ENCODE peak calls at places on chromosomes 3 and 15, in four cellular contexts. X is SK-N-SH, M is H1, A is GM12878. Y is an unnamed sample.

GRCh38 chr15:48040166-48040817 is 80.5 kb upstream of the SLC24A5 start:
- DNase-seq in X (no peak), M (no peak), A (no peak), Y (no peak)

GRCh38 chr15:23003736-23004135 is 23.6 kb upstream of the CYFIP1 start:
- DNase-seq in A (no peak), X (no peak), M (no peak), Y (no peak)

GRCh38 chr3:161600185-161600584 is 103.6 kb downstream of the OTOL1 start:
- DNase-seq in A (no peak), X (no peak), M (no peak), Y (no peak)

GRCh38 chr3:8441969-8442559 is 59.6 kb upstream of the LMCD1 start:
- DNase-seq in A (no peak), M (peak; percentile 60), X (peak; percentile 79), Y (peak; percentile 60)

GRCh38 chr3:12891985-12892839 is 50.8 kb upstream of the RPL32 start:
- DNase-seq in X (peak; percentile 80), M (peak; percentile 70), A (no peak), Y (peak; percentile 51)

GRCh38 chr3:18758047-18758704 is 333.0 kb upstream of the SATB1 start:
- DNase-seq in M (no peak), A (peak; percentile 28), X (peak; percentile 27), Y (peak; percentile 47)

GRCh38 chr3:119530418-119530817 is 29.0 kb downstream of the CD80 start:
- DNase-seq in X (no peak), A (no peak), M (no peak), Y (no peak)

GRCh38 chr3:114538211-114538610 is 244.4 kb downstream of the TIGIT start:
- DNase-seq in M (no peak), A (no peak), X (no peak), Y (no peak)

GRCh38 chr15:40291088-40291574 is 8.3 kb upstream of the ANKRD63 start:
- DNase-seq in X (peak; percentile 81), M (peak; percentile 80), A (no peak), Y (no peak)

GRCh38 chr3:52798376-52798977 is 3.9 kb downstream of the ITIH3 start:
- DNase-seq in X (no peak), M (no peak), A (no peak), Y (no peak)

GRCh38 chr15:101489236-101489632 is 273 bp downstream of the PCSK6 start:
- DNase-seq in X (peak; percentile 90), A (no peak), M (peak; percentile 59), Y (no peak)

GRCh38 chr15:93362203-93362602 is 273.2 kb upstream of the RGMA start:
- DNase-seq in A (no peak), M (peak; percentile 69), X (no peak), Y (no peak)

GRCh38 chr3:127108796-127109195 is 84.1 kb upstream of the PRR23E start:
- DNase-seq in M (no peak), A (no peak), X (no peak), Y (no peak)

GRCh38 chr3:69890094-69890493 is 109.4 kb upstream of the SAMMSON start:
- DNase-seq in M (no peak), A (no peak), X (no peak), Y (no peak)

GRCh38 chr3:49104427-49105291 is at the start of gene QARS1:
- DNase-seq in M (peak; percentile 96), A (peak; percentile 69), X (peak; percentile 98), Y (peak; percentile 94)

GRCh38 chr3:56347219-56347871 is 120.9 kb downstream of the ERC2 start:
- DNase-seq in A (no peak), X (peak; percentile 10), M (peak; percentile 96), Y (no peak)

GRCh38 chr15:72423256-72423655 is 25.2 kb downstream of the TMEM202 start:
- DNase-seq in A (no peak), M (no peak), X (no peak), Y (no peak)

GRCh38 chr3:141454906-141455602 is 31.8 kb upstream of the RASA2 start:
- DNase-seq in X (peak; percentile 75), A (peak; percentile 53), M (no peak), Y (peak; percentile 77)

GRCh38 chr3:117252208-117252607 is 542.6 kb downstream of the TUSC7 start:
- DNase-seq in A (no peak), X (no peak), M (no peak), Y (no peak)

DNA sequence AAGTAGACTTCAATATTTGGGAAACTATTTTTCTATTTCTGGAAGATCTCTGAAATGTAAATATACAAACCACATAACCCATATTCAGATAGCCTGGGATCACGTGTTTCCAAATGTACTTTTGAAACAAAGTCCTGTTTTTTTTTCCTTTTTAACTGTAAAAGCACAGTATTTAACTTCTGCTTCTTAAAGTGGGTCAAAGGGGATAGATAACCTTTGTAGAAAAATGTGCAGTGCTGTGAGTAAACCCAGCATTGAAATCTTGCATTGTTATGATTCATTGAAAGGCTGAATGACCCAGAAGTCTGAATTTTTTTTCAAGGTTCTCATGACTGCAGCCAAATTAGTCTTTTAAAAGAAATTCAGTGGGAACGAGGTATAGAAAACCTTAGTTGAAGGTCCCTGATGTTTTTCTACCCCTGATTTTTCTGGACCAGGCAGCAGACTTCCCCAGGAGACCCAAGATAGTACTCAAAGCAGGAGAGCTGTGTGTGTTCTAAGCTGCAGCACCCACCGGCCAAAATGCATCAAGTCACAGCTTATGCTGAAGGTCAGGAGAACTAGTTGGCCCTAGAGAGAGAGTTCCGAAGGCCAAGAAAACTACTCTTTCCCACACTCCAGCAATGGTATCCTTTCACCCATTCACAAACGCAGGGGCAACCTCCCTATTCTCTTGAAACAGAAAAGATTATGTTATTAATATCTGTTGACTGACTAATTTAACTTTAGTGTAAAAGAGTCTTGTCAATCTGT is 43.6 kb upstream of the APH1B start:
- DNase-seq in A (no peak), X (no peak), M (no peak), Y (peak; percentile 33)
- TF ChIP-seq TCF12 in A (no peak), X (peak; percentile 37), M (no peak), Y (no peak)

DNA sequence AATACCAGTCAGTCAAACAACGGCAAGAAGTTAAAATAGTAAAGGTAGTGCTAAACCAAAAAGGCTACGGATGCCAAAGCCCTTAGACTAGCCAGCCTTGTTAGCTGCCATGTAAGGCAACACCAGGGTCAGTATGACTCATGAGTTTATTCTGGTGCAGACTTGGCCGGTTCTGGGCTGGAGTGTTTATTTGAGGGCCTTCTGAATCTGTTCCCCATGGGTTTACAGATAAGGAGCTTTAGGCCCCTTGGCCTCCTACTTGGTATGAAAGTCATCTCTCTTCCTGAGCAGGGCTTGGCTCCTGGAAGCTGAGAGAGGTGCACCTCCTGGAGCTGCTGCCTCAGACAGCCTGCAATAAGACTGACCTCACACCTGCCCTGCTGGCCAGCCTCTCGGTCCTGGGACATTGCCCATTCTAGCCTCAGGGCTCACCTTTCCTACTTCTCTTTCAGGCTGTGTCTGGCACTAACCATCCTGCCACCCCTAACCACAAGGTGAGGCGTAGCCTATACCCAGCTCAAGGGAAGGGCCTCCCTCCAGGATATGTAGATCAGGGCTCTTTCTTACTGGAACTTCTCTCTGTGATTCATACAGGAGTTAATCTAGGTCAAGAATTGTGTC is 10.4 kb upstream of the RTP1 start:
- DNase-seq in X (no peak), M (no peak), A (no peak), Y (peak; percentile 12)
- H3K4me2 ChIP-seq in X (no peak overlapping the region), M (no peak overlapping the region), A (no peak overlapping the region), Y (no peak overlapping the region)

GRCh38 chr15:68589783-68590710 is 11.3 kb downstream of the CORO2B start:
- DNase-seq in A (no peak), M (no peak), X (no peak), Y (no peak)
- TF ChIP-seq CHD2 in A (no peak), M (no peak), X (no peak), Y (no peak)

DNA sequence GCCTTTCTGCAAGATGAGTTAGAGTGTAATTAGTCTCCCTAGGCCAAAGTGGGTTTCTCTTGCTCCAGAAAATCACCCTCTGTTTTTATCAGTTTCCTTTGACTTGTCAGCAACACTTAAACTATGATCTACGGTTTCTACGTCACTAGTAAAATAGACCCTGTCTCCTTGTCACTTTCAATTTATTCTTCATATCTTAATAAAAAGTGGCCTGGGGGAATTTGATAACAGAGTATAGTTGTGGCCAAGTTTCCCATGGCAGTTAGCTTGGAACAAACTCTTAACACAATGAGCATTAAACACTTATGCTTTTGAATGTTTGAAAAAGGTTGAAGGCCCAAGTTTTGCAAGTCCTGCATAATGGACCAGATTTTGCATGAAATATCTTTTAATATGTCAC is 79.7 kb downstream of the CGNL1 start:
- DNase-seq in X (no peak), A (no peak), M (no peak), Y (no peak)
- TF ChIP-seq TCF12 in X (no peak), A (no peak), M (no peak), Y (no peak)